ENCODE peak calls at places on chromosome 1, in six cellular contexts. Y is A549, G is heart left ventricle, S is IMR-90, F is K562, B is cardiac muscle cell. L is an unnamed sample.

GRCh38 chr1:166145496-166145895 is 21.3 kb downstream of the FAM78B start:
- DNase-seq in Y (no peak), G (no peak), S (no peak), F (no peak), B (no peak), L (no peak)

GRCh38 chr1:24486296-24487065 is 16.2 kb upstream of the RCAN3 start:
- DNase-seq in Y (no peak), G (no peak), S (no peak), F (no peak), B (no peak), L (no peak)

GRCh38 chr1:229558460-229559335 is at the start of gene ABCB10:
- DNase-seq in Y (peak; percentile 97), G (peak; percentile 97), S (peak; percentile 96), F (peak; percentile 97), B (peak; percentile 98), L (peak; percentile 91)

GRCh38 chr1:156750191-156750931 is 1.1 kb downstream of the HDGF start:
- DNase-seq in Y (no peak), G (no peak), S (no peak), F (peak; percentile 45), B (no peak), L (peak; percentile 64)

GRCh38 chr1:206883876-206884275 is 13.4 kb upstream of the IL24 start:
- DNase-seq in Y (no peak), G (no peak), S (no peak), F (no peak), B (no peak), L (no peak)

GRCh38 chr1:79790950-79791349 is 784.4 kb upstream of the ADGRL4 start:
- DNase-seq in Y (no peak), G (no peak), S (peak; percentile 44), F (no peak), B (peak; percentile 33), L (no peak)

GRCh38 chr1:17081439-17081838 is 27.6 kb upstream of the SDHB start:
- DNase-seq in Y (no peak), G (no peak), S (no peak), F (no peak), B (no peak), L (no peak)

GRCh38 chr1:193937308-193937707 is 750.9 kb upstream of the B3GALT2 start:
- DNase-seq in Y (no peak), G (no peak), S (no peak), F (no peak), B (no peak), L (no peak)

GRCh38 chr1:91617242-91617837 is 116.7 kb downstream of the CDC7 start:
- DNase-seq in Y (no peak), G (peak; percentile 48), S (no peak), F (peak; percentile 38), B (no peak), L (peak; percentile 67)

GRCh38 chr1:67559222-67559700 is 125.7 kb upstream of the GADD45A start:
- DNase-seq in Y (peak; percentile 31), G (peak; percentile 41), S (peak; percentile 64), F (peak; percentile 63), B (peak; percentile 65), L (no peak)

GRCh38 chr1:203338335-203339036 is 12.4 kb downstream of the FMOD start:
- DNase-seq in Y (peak; percentile 77), G (peak; percentile 63), S (peak; percentile 68), F (peak; percentile 83), B (peak; percentile 84), L (peak; percentile 87)

GRCh38 chr1:72003092-72003491 is 279.2 kb downstream of the NEGR1 start:
- DNase-seq in Y (no peak), G (no peak), S (no peak), F (no peak), B (no peak), L (no peak)

GRCh38 chr1:34361121-34361520 is 184.4 kb downstream of the C1orf94 start:
- DNase-seq in Y (no peak), G (no peak), S (no peak), F (no peak), B (no peak), L (no peak)

GRCh38 chr1:94962745-94963265 is 35.9 kb upstream of the CNN3 start:
- DNase-seq in Y (no peak), G (peak; percentile 31), S (peak; percentile 49), F (no peak), B (peak; percentile 78), L (no peak)

GRCh38 chr1:205168291-205168690 is 43.2 kb downstream of the DSTYK start:
- DNase-seq in Y (no peak), G (no peak), S (peak; percentile 44), F (no peak), B (no peak), L (no peak)

GRCh38 chr1:65266501-65266900 is 42.8 kb upstream of the DNAJC6 start:
- DNase-seq in Y (no peak), G (no peak), S (no peak), F (no peak), B (no peak), L (no peak)

GRCh38 chr1:65263286-65263685 is 46.1 kb upstream of the DNAJC6 start:
- DNase-seq in Y (no peak), G (no peak), S (no peak), F (no peak), B (no peak), L (no peak)

GRCh38 chr1:65267291-65268087 is 41.9 kb upstream of the DNAJC6 start:
- DNase-seq in Y (no peak), G (no peak), S (no peak), F (peak; percentile 47), B (no peak), L (no peak)

GRCh38 chr1:65264197-65264929 is 45.0 kb upstream of the DNAJC6 start:
- DNase-seq in Y (no peak), G (peak; percentile 23), S (peak; percentile 37), F (no peak), B (peak; percentile 62), L (peak; percentile 51)

GRCh38 chr1:65265296-65266271 is 43.8 kb upstream of the DNAJC6 start:
- DNase-seq in Y (no peak), G (peak; percentile 43), S (no peak), F (no peak), B (peak; percentile 57), L (peak; percentile 81)
- TF ChIP-seq CTCF in Y (no peak), G (peak; percentile 27), S (no peak), F (no peak), B (peak; percentile 42), L (peak; percentile 74)

DNA sequence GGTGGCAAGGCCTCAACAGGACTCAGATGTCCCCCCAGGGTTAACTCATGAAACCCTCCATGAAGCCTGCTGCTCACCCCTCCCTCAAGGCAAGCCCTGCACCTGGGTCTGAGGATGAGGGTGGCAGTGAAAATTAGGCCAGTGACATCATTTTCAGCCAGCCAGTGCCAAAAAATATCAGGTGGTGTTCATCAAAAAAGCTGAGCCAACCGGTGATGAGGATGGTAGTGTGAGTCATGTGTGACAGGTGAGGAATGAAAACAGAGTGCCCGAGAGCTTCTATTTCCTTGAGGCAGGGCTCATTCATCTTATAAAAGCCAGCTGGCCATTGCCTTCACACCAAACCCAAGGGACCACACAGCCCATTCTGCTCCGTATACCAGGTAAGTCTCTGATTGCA is at the start of gene SPRR1A:
- DNase-seq in Y (no peak), G (no peak), S (no peak), F (no peak), B (no peak), L (no peak)
- H3K27ac ChIP-seq in Y (no peak within 1 kb of the TSS), G (no peak within 1 kb of the TSS), S (no peak within 1 kb of the TSS), F (no peak within 1 kb of the TSS), B (no peak within 1 kb of the TSS), L (peak within 1 kb of the TSS; percentile 51)

GRCh38 chr1:27403065-27403726 is 10.8 kb downstream of the GPR3 start:
- DNase-seq in Y (no peak), G (peak; percentile 61), S (peak; percentile 42), F (no peak), B (peak; percentile 56), L (no peak)
- TF ChIP-seq CTCF in Y (no peak), G (peak; percentile 17), S (peak; percentile 28), F (peak; percentile 44), B (peak; percentile 33), L (no peak)

GRCh38 chr1:113812661-113813135 is 422 bp upstream of the RSBN1 start:
- DNase-seq in Y (no peak), G (no peak), S (no peak), F (peak; percentile 51), B (peak; percentile 21), L (peak; percentile 9)

GRCh38 chr1:113811353-113811887 is 856 bp downstream of the RSBN1 start:
- DNase-seq in Y (peak; percentile 8), G (no peak), S (peak; percentile 22), F (peak; percentile 25), B (peak; percentile 30), L (peak; percentile 59)

GRCh38 chr1:113808450-113809195 is 3.7 kb downstream of the RSBN1 start:
- DNase-seq in Y (no peak), G (no peak), S (no peak), F (no peak), B (no peak), L (no peak)

GRCh38 chr1:113811888-113812660 is at the start of gene RSBN1:
- DNase-seq in Y (peak; percentile 85), G (peak; percentile 99), S (peak; percentile 99), F (peak; percentile 92), B (peak; percentile 99), L (peak; percentile 99)

GRCh38 chr1:113809651-113810602 is 2.3 kb downstream of the RSBN1 start:
- DNase-seq in Y (no peak), G (no peak), S (peak; percentile 50), F (no peak), B (no peak), L (no peak)
- H3K27ac ChIP-seq in Y (no peak overlapping the region), G (no peak overlapping the region), S (no peak overlapping the region), F (peak overlapping the region; percentile 48), B (peak overlapping the region; percentile 84), L (no peak overlapping the region)